ENCODE peak calls at places on chromosomes 6 and 20, in ten cellular contexts. I is stimulated activated CD8-positive, alpha-beta memory T cell treated with anti-CD3 and anti-CD28 coated beads, Interleukin-15, amount 100 ng/mL, for 48 hours; C is hypothalamus; B is epithelial cell of prostate; X is left ventricle myocardium inferior; M is HuH-7.5; O is WTC11; W is fibroblast of gingiva; V is DND-41; Y is SJSA1. G is an unnamed sample.

GRCh38 chr20:17796096-17796563 is 96.4 kb downstream of the BANF2 start:
- DNase-seq in I (no peak), C (no peak), B (no peak), X (peak), M (peak), O (no peak), W (peak), V (no peak), Y (no peak), G (peak)

GRCh38 chr6:129212081-129212480 is 329.1 kb downstream of the LAMA2 start:
- DNase-seq in I (no peak), C (no peak), B (no peak), X (no peak), M (no peak), O (no peak), W (peak), V (no peak), Y (no peak), G (no peak)

GRCh38 chr6:24105146-24105545 is 20.9 kb upstream of the NRSN1 start:
- DNase-seq in I (no peak), C (no peak), B (no peak), X (no peak), M (no peak), O (no peak), W (no peak), V (no peak), Y (no peak), G (no peak)

GRCh38 chr6:137013031-137013430 is 31.7 kb downstream of the IL20RA start:
- DNase-seq in I (no peak), C (no peak), B (no peak), X (no peak), M (no peak), O (no peak), W (no peak), V (no peak), Y (no peak), G (no peak)

GRCh38 chr6:134830194-134830593 is 119.7 kb downstream of the ALDH8A1 start:
- DNase-seq in I (no peak), C (no peak), B (no peak), X (no peak), M (no peak), O (no peak), W (peak), V (no peak), Y (no peak), G (no peak)

GRCh38 chr6:62891065-62891647 is 320.1 kb upstream of the FKBP1C start:
- DNase-seq in I (no peak), C (no peak), B (no peak), X (no peak), M (no peak), O (no peak), W (no peak), V (no peak), Y (no peak), G (no peak)

GRCh38 chr20:7264137-7264536 is 496.7 kb downstream of the BMP2 start:
- DNase-seq in I (no peak), C (no peak), B (peak), X (no peak), M (no peak), O (no peak), W (no peak), V (no peak), Y (no peak), G (no peak)

GRCh38 chr20:5654557-5654956 is 95.6 kb upstream of the SHLD1 start:
- DNase-seq in I (no peak), C (no peak), B (peak), X (no peak), M (no peak), O (no peak), W (peak), V (no peak), Y (no peak), G (no peak)

GRCh38 chr20:44773070-44773829 is 27.6 kb downstream of the KCNK15 start:
- DNase-seq in I (no peak), C (no peak), B (no peak), X (no peak), M (no peak), O (no peak), W (no peak), V (no peak), Y (no peak), G (no peak)

GRCh38 chr20:10536531-10536930 is 101.4 kb downstream of the SLX4IP start:
- DNase-seq in I (no peak), C (no peak), B (no peak), X (no peak), M (no peak), O (peak), W (peak), V (peak), Y (no peak), G (no peak)

GRCh38 chr6:10837009-10837691 is 1.2 kb downstream of the MAK start:
- DNase-seq in I (no peak), C (no peak), B (no peak), X (peak), M (peak), O (peak), W (no peak), V (no peak), Y (no peak), G (peak)

GRCh38 chr6:117907600-117908245 is 659 bp downstream of the SLC35F1 start:
- DNase-seq in I (no peak), C (no peak), B (no peak), X (no peak), M (no peak), O (peak), W (no peak), V (no peak), Y (no peak), G (peak)

GRCh38 chr6:166420351-166420750 is 37.6 kb upstream of the MPC1 start:
- DNase-seq in I (no peak), C (no peak), B (no peak), X (no peak), M (peak), O (no peak), W (peak), V (no peak), Y (no peak), G (no peak)

GRCh38 chr6:89952696-89953095 is 58.4 kb downstream of the GJA10 start:
- DNase-seq in I (peak), C (no peak), B (peak), X (no peak), M (no peak), O (no peak), W (peak), V (peak), Y (peak), G (no peak)

GRCh38 chr20:49693435-49694171 is 20.1 kb downstream of the B4GALT5 start:
- DNase-seq in I (no peak), C (no peak), B (no peak), X (no peak), M (no peak), O (no peak), W (no peak), V (no peak), Y (no peak), G (no peak)

GRCh38 chr6:160273760-160274159 is 15.1 kb upstream of the SLC22A2 start:
- DNase-seq in I (no peak), C (no peak), B (no peak), X (no peak), M (no peak), O (no peak), W (no peak), V (no peak), Y (no peak), G (no peak)

GRCh38 chr6:132025468-132025867 is 74.3 kb upstream of the CCN2 start:
- DNase-seq in I (no peak), C (no peak), B (no peak), X (no peak), M (no peak), O (no peak), W (no peak), V (no peak), Y (no peak), G (no peak)

GRCh38 chr20:49424536-49424935 is 57.9 kb downstream of the KCNB1 start:
- DNase-seq in I (no peak), C (peak), B (no peak), X (no peak), M (no peak), O (peak), W (no peak), V (no peak), Y (no peak), G (no peak)

GRCh38 chr6:149129401-149130077 is 188.0 kb upstream of the TAB2 start:
- DNase-seq in I (no peak), C (no peak), B (peak), X (no peak), M (no peak), O (no peak), W (peak), V (no peak), Y (no peak), G (peak)

GRCh38 chr6:11648436-11648775 is 110.9 kb downstream of the TMEM170B start:
- DNase-seq in I (no peak), C (no peak), B (no peak), X (no peak), M (no peak), O (no peak), W (no peak), V (no peak), Y (no peak), G (no peak)

GRCh38 chr20:18847226-18847625 is 33.6 kb downstream of the SCP2D1 start:
- DNase-seq in I (no peak), C (no peak), B (no peak), X (no peak), M (no peak), O (no peak), W (no peak), V (no peak), Y (no peak), G (no peak)

GRCh38 chr6:50978631-50979030 is 160.0 kb downstream of the TFAP2B start:
- DNase-seq in I (no peak), C (no peak), B (no peak), X (no peak), M (no peak), O (no peak), W (no peak), V (no peak), Y (no peak), G (no peak)

GRCh38 chr20:61942526-61942925 is 123.2 kb downstream of the TAF4 start:
- DNase-seq in I (no peak), C (no peak), B (no peak), X (no peak), M (no peak), O (peak), W (no peak), V (no peak), Y (peak), G (peak)

GRCh38 chr6:87661503-87661902 is 40.5 kb downstream of the AKIRIN2 start:
- DNase-seq in I (no peak), C (no peak), B (no peak), X (no peak), M (no peak), O (no peak), W (peak), V (no peak), Y (no peak), G (no peak)

GRCh38 chr20:44936510-44936909 is 23.7 kb downstream of the TOMM34 start:
- DNase-seq in I (no peak), C (no peak), B (no peak), X (no peak), M (no peak), O (no peak), W (no peak), V (no peak), Y (no peak), G (no peak)

GRCh38 chr20:61353261-61353995 is 101.4 kb downstream of the CDH4 start:
- DNase-seq in I (no peak), C (no peak), B (no peak), X (no peak), M (no peak), O (no peak), W (no peak), V (no peak), Y (no peak), G (no peak)

GRCh38 chr20:61644387-61645076 is 392.5 kb downstream of the CDH4 start:
- DNase-seq in I (no peak), C (no peak), B (no peak), X (no peak), M (no peak), O (no peak), W (no peak), V (no peak), Y (no peak), G (no peak)

GRCh38 chr6:151325075-151326050 is 66.0 kb downstream of the ZBTB2 start:
- DNase-seq in I (no peak), C (no peak), B (no peak), X (peak), M (peak), O (peak), W (peak), V (peak), Y (peak), G (peak)

GRCh38 chr6:37624606-37625574 is 72.8 kb downstream of the MDGA1 start:
- DNase-seq in I (no peak), C (no peak), B (no peak), X (peak), M (no peak), O (no peak), W (no peak), V (no peak), Y (no peak), G (peak)

GRCh38 chr20:8756410-8756809 is 312.5 kb upstream of the PLCB4 start:
- DNase-seq in I (no peak), C (no peak), B (peak), X (no peak), M (no peak), O (no peak), W (peak), V (no peak), Y (peak), G (peak)

GRCh38 chr6:158409451-158409850 is 97.2 kb downstream of the TULP4 start:
- DNase-seq in I (no peak), C (no peak), B (no peak), X (peak), M (no peak), O (no peak), W (peak), V (no peak), Y (no peak), G (peak)

GRCh38 chr6:157946865-157947532 is 34.7 kb upstream of the SYNJ2 start:
- DNase-seq in I (no peak), C (no peak), B (no peak), X (no peak), M (peak), O (no peak), W (peak), V (no peak), Y (no peak), G (no peak)

GRCh38 chr6:87139236-87139635 is 16.1 kb upstream of the ZNF292 start:
- DNase-seq in I (no peak), C (no peak), B (no peak), X (no peak), M (peak), O (no peak), W (peak), V (peak), Y (no peak), G (no peak)

GRCh38 chr6:52958546-52959255 is 36.4 kb downstream of the GSTA4 start:
- DNase-seq in I (no peak), C (no peak), B (no peak), X (no peak), M (no peak), O (no peak), W (no peak), V (no peak), Y (no peak), G (no peak)

GRCh38 chr6:68876792-68877493 is 241.9 kb downstream of the ADGRB3 start:
- DNase-seq in I (no peak), C (no peak), B (no peak), X (no peak), M (no peak), O (no peak), W (peak), V (no peak), Y (no peak), G (no peak)

GRCh38 chr6:109458774-109459531 is 3.4 kb upstream of the MICAL1 start:
- DNase-seq in I (no peak), C (no peak), B (no peak), X (no peak), M (no peak), O (no peak), W (no peak), V (no peak), Y (no peak), G (no peak)